ENCODE peak calls at places on chromosomes 2 and 18, in five cellular contexts. E is A549; R is CD8-positive, alpha-beta memory T cell; G is spleen; I is naive thymus-derived CD4-positive, alpha-beta T cell. Z is an unnamed sample.

GRCh38 chr2:110854355-110855081 is 122.1 kb downstream of the ACOXL start:
- DNase-seq in E (peak), R (no peak), G (no peak), I (no peak), Z (peak)

GRCh38 chr18:32373505-32373904 is 97.2 kb downstream of the GAREM1 start:
- DNase-seq in E (no peak), R (no peak), G (no peak), I (no peak), Z (no peak)

GRCh38 chr2:112005391-112006075 is 49.5 kb upstream of the TMEM87B start:
- DNase-seq in E (no peak), R (no peak), G (no peak), I (no peak), Z (no peak)

GRCh38 chr18:10414293-10414842 is 40.1 kb upstream of the APCDD1 start:
- DNase-seq in E (no peak), R (no peak), G (peak), I (no peak), Z (no peak)

GRCh38 chr2:120367649-120368048 is 21.7 kb downstream of the INHBB start:
- DNase-seq in E (no peak), R (no peak), G (no peak), I (no peak), Z (peak)

GRCh38 chr2:240308111-240308651 is 127.3 kb upstream of the GPC1 start:
- DNase-seq in E (no peak), R (no peak), G (no peak), I (no peak), Z (no peak)

GRCh38 chr2:224268441-224268840 is 133.5 kb downstream of the FAM124B start:
- DNase-seq in E (peak), R (no peak), G (no peak), I (no peak), Z (peak)

GRCh38 chr18:45084207-45084606 is 403.5 kb downstream of the SETBP1 start:
- DNase-seq in E (no peak), R (no peak), G (no peak), I (no peak), Z (no peak)

GRCh38 chr2:102915128-102915527 is 153.3 kb downstream of the TMEM182 start:
- DNase-seq in E (peak), R (no peak), G (no peak), I (no peak), Z (peak)

GRCh38 chr2:11213090-11213638 is 57.9 kb downstream of the SLC66A3 start:
- DNase-seq in E (no peak), R (no peak), G (no peak), I (no peak), Z (no peak)

DNA sequence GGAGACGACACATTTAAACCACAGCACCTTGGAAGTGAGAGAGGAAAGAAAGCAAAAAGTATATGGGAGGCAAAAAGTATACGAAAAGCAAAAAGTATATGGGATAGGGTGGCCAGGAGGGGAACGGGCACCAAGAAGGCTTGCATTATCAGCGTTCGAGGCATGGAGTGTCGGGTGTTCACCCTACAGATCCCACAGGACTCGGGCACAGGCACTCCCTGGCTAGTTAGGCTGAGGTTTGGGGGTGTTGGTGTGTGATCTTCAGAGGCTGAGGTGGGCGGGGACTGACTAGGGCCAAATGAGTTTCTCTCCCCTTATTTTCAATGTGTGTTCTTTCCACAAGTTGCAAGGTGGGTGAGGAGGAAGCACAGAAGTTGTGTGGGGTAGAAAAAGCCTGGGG is 86.6 kb downstream of the EVA1A start:
- DNase-seq in E (no peak), R (no peak), G (no peak), I (no peak), Z (no peak)
- H3K27ac ChIP-seq in E (no peak), R (no peak), G (no peak), I (no peak), Z (no peak)

GRCh38 chr2:5538717-5539116 is 153.5 kb upstream of the SOX11 start:
- DNase-seq in E (no peak), R (no peak), G (no peak), I (no peak), Z (no peak)
- H3K27ac ChIP-seq in E (no peak), R (no peak), G (no peak), I (no peak), Z (no peak)

GRCh38 chr2:88832992-88833389 is 141.5 kb downstream of the RPIA start:
- DNase-seq in E (no peak), R (no peak), G (no peak), I (no peak), Z (no peak)
- H3K27ac ChIP-seq in E (no peak), R (no peak), G (peak), I (no peak), Z (no peak)

DNA sequence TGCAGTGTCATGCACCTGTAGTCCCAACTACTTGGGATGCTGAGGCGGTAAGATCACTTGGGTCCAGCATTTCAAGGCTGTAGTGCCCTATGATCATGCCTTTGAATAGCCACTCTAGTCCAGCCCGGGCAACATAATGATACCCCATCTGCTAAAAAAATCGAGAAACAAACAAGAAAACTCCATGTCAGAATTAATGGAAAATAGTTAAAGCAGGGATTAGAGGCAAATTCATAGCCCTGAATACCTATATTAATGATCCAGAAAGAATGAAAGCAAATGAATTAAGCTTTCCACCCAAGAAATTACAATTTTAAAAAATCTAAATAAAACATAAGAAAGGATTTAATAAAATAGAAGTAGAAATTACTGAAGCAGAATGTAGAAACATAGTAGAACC is 143.0 kb downstream of the MYO3B start:
- DNase-seq in E (no peak), R (no peak), G (no peak), I (no peak), Z (no peak)
- H3K27ac ChIP-seq in E (no peak), R (no peak), G (no peak), I (no peak), Z (no peak)

DNA sequence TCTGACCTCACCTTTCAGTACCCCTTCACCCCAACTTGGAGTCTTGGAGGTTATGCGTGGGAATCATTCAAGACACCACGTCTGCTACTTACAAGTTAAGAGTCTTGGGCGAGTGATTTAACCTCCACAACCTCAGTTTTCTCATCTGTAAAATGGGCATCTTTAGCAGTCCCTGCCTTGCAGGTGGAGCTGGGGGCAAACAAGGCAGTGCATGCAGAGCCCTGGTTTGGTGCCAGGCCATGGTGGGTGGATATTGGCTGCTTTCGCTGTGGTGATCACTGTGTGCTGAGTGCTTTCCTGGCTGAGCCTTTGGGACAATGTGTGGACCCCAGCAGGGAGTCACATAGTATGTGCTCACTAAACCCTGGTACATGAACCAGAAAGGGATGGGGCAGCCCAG is 20.4 kb upstream of the PTMA start:
- DNase-seq in E (no peak), R (no peak), G (no peak), I (no peak), Z (no peak)
- H3K27ac ChIP-seq in E (peak), R (no peak), G (no peak), I (no peak), Z (no peak)

GRCh38 chr2:202034249-202035088 is 814 bp downstream of the FZD7 start:
- DNase-seq in E (peak), R (no peak), G (peak), I (peak), Z (peak)

GRCh38 chr2:202037086-202037485 is 3.4 kb downstream of the FZD7 start:
- DNase-seq in E (no peak), R (no peak), G (no peak), I (no peak), Z (no peak)

GRCh38 chr2:202035089-202035940 is 1.7 kb downstream of the FZD7 start:
- DNase-seq in E (no peak), R (no peak), G (peak), I (peak), Z (no peak)

GRCh38 chr2:202036601-202037037 is 3.0 kb downstream of the FZD7 start:
- DNase-seq in E (no peak), R (no peak), G (no peak), I (no peak), Z (no peak)

GRCh38 chr2:202035941-202036372 is 2.3 kb downstream of the FZD7 start:
- DNase-seq in E (no peak), R (no peak), G (peak), I (no peak), Z (no peak)
- H3K27ac ChIP-seq in E (no peak), R (no peak), G (no peak), I (no peak), Z (no peak)

DNA sequence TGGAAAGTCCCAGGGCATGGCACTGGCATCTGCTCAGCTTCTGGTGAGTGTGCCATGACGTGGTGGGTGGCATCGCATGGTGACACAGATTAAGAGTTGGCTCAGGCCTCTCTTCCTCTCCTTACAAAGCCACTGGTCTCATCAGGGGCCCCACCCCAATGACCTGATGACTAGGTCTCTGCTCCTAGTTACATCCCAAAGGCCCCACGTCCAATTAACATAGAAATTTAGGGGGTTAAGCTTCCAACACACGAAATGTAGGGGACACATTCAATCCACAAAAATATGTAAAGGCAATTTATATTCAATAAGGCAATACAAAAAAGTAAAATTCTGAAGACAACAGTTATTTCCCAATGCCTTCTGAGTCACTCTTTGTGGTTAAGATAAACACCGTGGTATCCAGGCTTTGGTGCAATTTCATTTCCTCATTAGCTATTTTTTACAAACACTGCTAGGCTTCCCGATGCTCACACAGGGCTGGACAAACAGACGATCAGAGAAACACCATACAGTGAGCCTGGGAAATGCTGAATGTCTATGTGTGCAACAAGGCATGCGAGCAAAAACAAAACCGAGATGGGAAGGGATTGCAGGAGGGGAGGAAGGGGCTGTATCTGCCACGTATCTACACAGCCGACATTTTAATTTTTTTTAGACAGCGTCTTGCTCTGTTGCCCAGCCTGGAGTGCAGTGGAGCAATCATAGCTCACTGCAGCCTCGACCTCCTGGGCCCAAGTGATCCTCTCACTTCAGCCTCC is 67.2 kb downstream of the MBP start:
- DNase-seq in E (peak), R (peak), G (peak), I (no peak), Z (peak)
- H3K27ac ChIP-seq in E (peak), R (peak), G (peak), I (no peak), Z (peak)

DNA sequence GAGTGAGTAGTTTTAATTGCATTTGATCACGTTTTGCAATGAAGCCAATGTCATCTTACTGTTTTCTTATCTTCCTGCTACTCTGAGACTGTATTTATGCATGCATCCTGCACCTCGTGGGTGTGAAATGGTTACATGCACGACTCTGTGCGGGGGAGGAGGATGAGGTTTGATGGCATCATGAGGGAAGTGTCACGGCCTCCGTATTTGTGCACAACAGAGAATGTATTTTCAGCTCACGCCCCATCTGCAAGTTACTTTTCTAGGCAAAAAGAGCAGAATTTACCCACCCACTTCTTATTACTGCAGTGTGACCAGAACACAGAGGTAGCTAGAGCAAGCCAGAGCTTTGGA is 145.1 kb downstream of the TDRD15 start:
- DNase-seq in E (no peak), R (no peak), G (no peak), I (no peak), Z (no peak)
- H3K27ac ChIP-seq in E (no peak), R (no peak), G (no peak), I (no peak), Z (no peak)

DNA sequence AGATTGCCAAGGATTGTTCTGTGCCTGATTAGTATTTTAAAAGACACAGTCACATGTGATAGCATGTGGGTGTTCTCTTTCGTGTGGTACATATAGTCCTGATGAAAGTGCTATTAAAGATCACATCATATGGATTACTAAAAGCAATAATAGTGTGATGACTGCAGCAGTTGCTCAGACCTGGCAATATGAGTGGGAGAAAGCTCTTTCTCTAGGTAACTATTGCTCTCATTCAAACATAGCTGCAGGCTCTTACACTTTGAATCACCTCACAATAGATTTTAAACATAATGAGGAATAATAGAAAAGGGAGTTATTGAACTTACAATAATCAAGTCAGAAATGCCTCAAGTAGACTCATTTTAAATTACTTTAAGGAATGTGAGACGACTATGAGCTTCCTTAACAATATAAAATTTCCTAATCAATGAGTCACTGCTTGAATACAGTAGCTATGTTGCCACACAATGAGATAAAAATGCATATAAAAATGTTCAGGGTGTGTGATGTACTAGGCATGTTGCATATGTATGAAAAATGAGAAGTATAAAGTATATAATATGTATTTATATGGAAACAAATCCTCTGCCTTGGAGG is 452.1 kb downstream of the TMX3 start:
- DNase-seq in E (no peak), R (no peak), G (no peak), I (no peak), Z (peak)
- H3K27ac ChIP-seq in E (no peak), R (no peak), G (no peak), I (no peak), Z (no peak)

GRCh38 chr2:8568543-8569302 is 113.1 kb upstream of the ID2 start:
- DNase-seq in E (no peak), R (no peak), G (no peak), I (no peak), Z (no peak)

GRCh38 chr2:8569332-8569930 is 112.4 kb upstream of the ID2 start:
- DNase-seq in E (no peak), R (no peak), G (no peak), I (no peak), Z (no peak)

GRCh38 chr2:8566788-8567468 is 114.9 kb upstream of the ID2 start:
- DNase-seq in E (no peak), R (no peak), G (peak), I (no peak), Z (no peak)

GRCh38 chr2:8566155-8566670 is 115.6 kb upstream of the ID2 start:
- DNase-seq in E (no peak), R (no peak), G (no peak), I (no peak), Z (no peak)

DNA sequence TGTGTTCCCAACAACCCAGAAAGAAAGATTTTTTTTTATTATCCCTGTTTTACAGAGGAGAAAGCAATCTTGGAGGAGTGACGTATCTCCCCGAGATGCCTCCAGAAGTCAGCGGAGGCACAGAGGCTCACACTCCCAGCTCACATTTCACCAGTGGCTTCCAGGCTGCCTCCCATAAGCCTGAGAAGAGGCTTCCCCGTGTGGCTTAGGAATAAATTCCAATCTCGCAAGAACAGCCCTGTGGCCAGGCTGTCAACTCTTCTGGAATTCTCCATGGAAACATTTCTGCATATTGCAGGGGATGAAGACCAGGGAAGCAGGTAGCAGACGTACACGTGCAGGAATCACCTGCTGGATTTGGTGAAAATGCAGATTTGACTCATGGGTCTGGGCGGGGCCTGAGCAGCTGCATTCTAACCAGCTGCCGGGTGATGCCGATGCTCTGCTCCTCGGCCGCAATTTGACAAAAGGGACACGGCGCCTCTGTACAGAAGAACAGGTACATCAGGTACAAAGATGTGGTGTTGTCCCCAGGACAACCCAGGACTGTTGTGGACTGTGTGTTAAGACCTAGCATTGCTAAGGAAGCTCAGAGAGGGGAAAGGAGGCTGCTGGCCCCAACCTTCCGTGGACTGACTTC is 114.3 kb upstream of the ID2 start:
- DNase-seq in E (no peak), R (no peak), G (no peak), I (no peak), Z (no peak)
- H3K27ac ChIP-seq in E (no peak), R (no peak), G (no peak), I (no peak), Z (no peak)